ENCODE peak calls at places on chromosomes 13 and 19, in four cellular contexts. C, Q, M and F are unnamed samples.

GRCh38 chr13:51324714-51325440 is 14.6 kb upstream of the SERPINE3 start:
- DNase-seq in C (no peak), Q (no peak), M (no peak), F (no peak)

GRCh38 chr19:3593156-3593555 is 7.9 kb downstream of the GIPC3 start:
- DNase-seq in C (no peak), Q (no peak), M (no peak), F (no peak)

GRCh38 chr19:46515879-46516350 is 20.2 kb upstream of the PNMA8B start:
- DNase-seq in C (peak; percentile 89), Q (no peak), M (peak; percentile 74), F (no peak)

GRCh38 chr13:114129649-114130062 is 2.8 kb downstream of the RASA3 start:
- DNase-seq in C (no peak), Q (no peak), M (no peak), F (no peak)

GRCh38 chr19:3766520-3766919 is 4.0 kb downstream of the MRPL54 start:
- DNase-seq in C (no peak), Q (no peak), M (no peak), F (no peak)

GRCh38 chr13:109695402-109696190 is 90.8 kb downstream of the IRS2 start:
- DNase-seq in C (no peak), Q (no peak), M (no peak), F (no peak)

GRCh38 chr19:42421101-42421500 is 6.1 kb downstream of the LIPE start:
- DNase-seq in C (no peak), Q (no peak), M (no peak), F (peak; percentile 18)

GRCh38 chr13:109729031-109729870 is 57.1 kb downstream of the IRS2 start:
- DNase-seq in C (no peak), Q (no peak), M (peak; percentile 14), F (no peak)

GRCh38 chr19:36421749-36422481 is 3.5 kb upstream of the ZFP82 start:
- DNase-seq in C (no peak), Q (no peak), M (peak; percentile 9), F (no peak)

GRCh38 chr13:90968510-90968909 is 379.0 kb upstream of the MIR17HG start:
- DNase-seq in C (peak; percentile 33), Q (no peak), M (peak; percentile 40), F (no peak)

GRCh38 chr19:58511353-58512208 is at the start of gene SLC27A5:
- DNase-seq in C (no peak), Q (no peak), M (no peak), F (no peak)

GRCh38 chr19:29967623-29968022 is 25.6 kb downstream of the URI1 start:
- DNase-seq in C (no peak), Q (no peak), M (peak; percentile 78), F (no peak)

GRCh38 chr13:101210774-101211173 is 205.5 kb downstream of the NALCN start:
- DNase-seq in C (no peak), Q (no peak), M (no peak), F (no peak)

GRCh38 chr19:49847731-49848696 is 2.9 kb upstream of the PTOV1 start:
- DNase-seq in C (no peak), Q (no peak), M (peak; percentile 86), F (no peak)

GRCh38 chr13:23509781-23510543 is 60.2 kb upstream of the TNFRSF19 start:
- DNase-seq in C (no peak), Q (no peak), M (peak; percentile 82), F (no peak)

GRCh38 chr19:28394705-28395104 is 818.2 kb downstream of the UQCRFS1 start:
- DNase-seq in C (no peak), Q (no peak), M (no peak), F (no peak)

GRCh38 chr19:15836595-15837398 is 21.3 kb upstream of the OR10H1 start:
- DNase-seq in C (peak; percentile 91), Q (peak; percentile 97), M (peak; percentile 99), F (peak; percentile 97)

GRCh38 chr13:44605275-44605674 is 29.1 kb upstream of the TSC22D1 start:
- DNase-seq in C (no peak), Q (no peak), M (peak; percentile 42), F (no peak)

GRCh38 chr13:110625771-110626321 is 10.5 kb downstream of the NAXD start:
- DNase-seq in C (no peak), Q (no peak), M (no peak), F (no peak)

GRCh38 chr13:64446372-64446771 is 2783.8 kb downstream of the PCDH9 start:
- DNase-seq in C (peak; percentile 1), Q (no peak), M (no peak), F (no peak)

GRCh38 chr19:17932485-17933338 is at the start of gene CCDC124:
- DNase-seq in C (peak; percentile 84), Q (peak; percentile 93), M (peak; percentile 96), F (peak; percentile 93)

GRCh38 chr19:17929056-17929455 is 3.8 kb upstream of the CCDC124 start:
- DNase-seq in C (no peak), Q (no peak), M (no peak), F (no peak)

GRCh38 chr19:17936379-17936778 is 3.6 kb downstream of the CCDC124 start:
- DNase-seq in C (no peak), Q (no peak), M (no peak), F (no peak)

GRCh38 chr19:17933414-17934129 is 757 bp downstream of the CCDC124 start:
- DNase-seq in C (no peak), Q (no peak), M (peak; percentile 76), F (no peak)

GRCh38 chr19:17931532-17932191 is 1.2 kb upstream of the CCDC124 start:
- DNase-seq in C (no peak), Q (no peak), M (no peak), F (no peak)
- H3K27ac ChIP-seq in C (peak overlapping the region; percentile 91), Q (no peak overlapping the region), M (no peak overlapping the region), F (no peak overlapping the region)

GRCh38 chr13:99406799-99407201 is 94.5 kb upstream of the TM9SF2 start:
- DNase-seq in C (no peak), Q (peak; percentile 82), M (no peak), F (no peak)

GRCh38 chr13:99407906-99408702 is 93.2 kb upstream of the TM9SF2 start:
- DNase-seq in C (no peak), Q (peak; percentile 35), M (no peak), F (no peak)

GRCh38 chr13:99405966-99406365 is 95.3 kb upstream of the TM9SF2 start:
- DNase-seq in C (no peak), Q (peak; percentile 34), M (no peak), F (no peak)

GRCh38 chr13:99403458-99403971 is 96.3 kb upstream of the GPR183 start:
- DNase-seq in C (no peak), Q (peak; percentile 26), M (no peak), F (peak; percentile 30)

DNA sequence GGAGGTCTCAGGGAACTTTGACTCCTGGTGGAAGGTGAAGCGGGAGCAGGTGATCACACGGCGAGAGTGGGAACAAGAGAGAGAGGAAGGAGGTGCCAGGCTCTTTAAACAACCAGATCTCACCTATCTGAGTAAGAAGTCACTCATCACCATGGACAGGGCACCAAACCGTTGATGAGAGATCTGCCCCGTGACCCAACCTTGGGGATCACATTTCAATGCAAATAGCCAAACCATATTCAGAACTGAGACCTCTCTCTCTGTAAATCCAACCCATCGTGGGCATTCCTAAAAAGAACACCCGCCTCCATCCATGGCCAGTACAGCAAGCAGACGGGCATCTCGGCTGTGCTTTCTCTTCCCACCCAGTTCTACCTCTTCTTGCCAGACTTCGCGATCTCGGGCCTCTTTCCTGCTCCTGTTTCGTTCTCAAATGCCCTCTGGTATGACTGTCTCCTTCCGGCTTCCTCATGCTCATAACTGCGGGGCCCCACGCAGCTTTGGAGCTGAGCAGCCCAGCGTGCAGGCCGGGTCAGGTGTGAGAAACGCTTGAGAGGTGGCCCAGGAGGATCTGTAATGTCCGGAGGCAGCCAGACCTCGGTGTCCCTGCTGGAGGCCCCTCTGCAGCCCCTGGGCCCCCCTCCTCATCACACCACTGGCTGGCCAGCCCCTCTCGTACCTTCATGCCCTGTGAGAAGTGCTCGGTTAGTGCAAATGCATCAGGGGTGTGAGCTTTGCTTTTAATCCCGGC is 97.0 kb upstream of the GPR183 start:
- DNase-seq in C (no peak), Q (peak; percentile 29), M (no peak), F (peak; percentile 63)
- H3K4me3 ChIP-seq in C (no peak overlapping the region), Q (no peak overlapping the region), M (no peak overlapping the region), F (no peak overlapping the region)

GRCh38 chr19:8367327-8368001 is 3.5 kb downstream of the ANGPTL4 start:
- DNase-seq in C (no peak), Q (peak; percentile 95), M (peak; percentile 92), F (peak; percentile 89)
- H3K4me1 ChIP-seq in C (peaks cover 43% of the 10 kb centered on the region), Q (peaks cover 36% of the 10 kb centered on the region), M (peaks cover 25% of the 10 kb centered on the region), F (no peaks in the 10 kb centered on the region)

DNA sequence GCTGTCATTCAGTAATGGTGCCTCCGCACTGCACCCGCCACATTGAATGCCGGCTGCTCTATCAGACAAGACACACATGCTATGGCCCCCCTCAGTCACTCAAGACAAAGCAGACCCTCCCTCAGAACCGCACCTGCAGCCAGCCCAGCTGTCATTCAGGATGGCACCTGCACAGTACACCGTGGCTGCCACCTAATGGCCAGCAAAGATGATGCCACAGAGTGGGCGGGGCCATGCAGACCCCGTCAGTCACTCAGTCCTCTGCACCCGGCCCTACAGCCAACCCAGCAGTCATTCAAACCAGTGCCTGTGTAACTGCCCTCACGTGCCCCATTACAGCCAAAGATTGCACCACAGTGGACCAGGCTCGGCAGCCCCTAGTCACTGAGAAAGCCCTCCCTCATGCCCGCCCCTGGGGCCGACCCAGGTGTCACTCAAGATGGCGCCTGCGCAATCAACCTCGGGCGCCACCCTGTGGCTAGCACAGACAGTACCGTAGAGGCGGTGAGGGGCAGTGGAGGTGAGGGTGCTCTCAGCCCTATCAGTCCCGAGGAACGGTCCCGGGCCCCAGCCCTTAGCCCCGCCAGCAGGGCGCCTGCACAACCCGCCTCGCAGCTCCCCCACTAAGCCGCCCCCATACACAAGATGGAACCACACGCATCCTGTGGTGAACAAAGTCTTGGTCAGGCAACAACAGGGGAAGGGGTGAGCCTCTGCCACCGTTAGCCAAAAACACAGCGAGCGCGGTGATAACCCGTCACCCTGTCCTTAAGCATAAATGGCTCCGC is 2.4 kb downstream of the PEG3 start:
- DNase-seq in C (no peak), Q (peak; percentile 78), M (peak; percentile 60), F (peak; percentile 90)
- H3K27ac ChIP-seq in C (no peak overlapping the region), Q (peak overlapping the region; percentile 90), M (peak overlapping the region; percentile 53), F (peak overlapping the region; percentile 25)

GRCh38 chr19:11580665-11581418 is 3.4 kb upstream of the ACP5 start:
- DNase-seq in C (no peak), Q (no peak), M (peak; percentile 23), F (no peak)

GRCh38 chr19:11577451-11578341 is at the start of gene ACP5:
- DNase-seq in C (no peak), Q (peak; percentile 53), M (no peak), F (peak; percentile 63)

GRCh38 chr19:11576186-11576585 is 1.3 kb downstream of the ACP5 start:
- DNase-seq in C (no peak), Q (no peak), M (no peak), F (no peak)

GRCh38 chr19:11581740-11582139 is 4.3 kb upstream of the ACP5 start:
- DNase-seq in C (no peak), Q (no peak), M (peak; percentile 71), F (no peak)

GRCh38 chr19:11578342-11579142 is 1.1 kb upstream of the ACP5 start:
- DNase-seq in C (no peak), Q (peak; percentile 81), M (no peak), F (peak; percentile 86)
- H3K4me3 ChIP-seq in C (no peak overlapping the region), Q (peak overlapping the region; percentile 12), M (peak overlapping the region; percentile 18), F (no peak overlapping the region)